ENCODE peak calls at places on chromosome 14, in four cellular contexts. R, E, A and V are unnamed samples.

GRCh38 chr14:48052973-48053372 is 377.6 kb upstream of the MDGA2 start:
- DNase-seq in E (no peak), R (no peak), A (no peak), V (no peak)

GRCh38 chr14:66509874-66510273 is 1.9 kb downstream of the GPHN start:
- DNase-seq in R (no peak), E (no peak), A (no peak), V (no peak)

GRCh38 chr14:61668267-61668666 is 27.0 kb upstream of the HIF1A start:
- DNase-seq in E (no peak), A (no peak), R (no peak), V (no peak)

GRCh38 chr14:89915114-89915878 is 39.2 kb downstream of the EFCAB11 start:
- DNase-seq in E (peak; percentile 65), R (peak; percentile 87), A (peak; percentile 67), V (peak; percentile 23)

GRCh38 chr14:68607852-68608232 is 185.0 kb downstream of the ZFP36L1 start:
- DNase-seq in R (peak; percentile 80), E (no peak), A (no peak), V (no peak)

GRCh38 chr14:75553157-75553556 is 25.3 kb upstream of the FLVCR2 start:
- DNase-seq in R (no peak), E (no peak), A (no peak), V (no peak)

GRCh38 chr14:106875503-106875902 is 1349.1 kb downstream of the TMEM121 start:
- DNase-seq in E (no peak), R (no peak), A (peak; percentile 56), V (peak; percentile 26)

GRCh38 chr14:23066855-23067744 is 9.8 kb upstream of the CDH24 start:
- DNase-seq in R (no peak), A (no peak), E (no peak), V (no peak)

GRCh38 chr14:65173973-65174693 is 71.8 kb upstream of the MAX start:
- DNase-seq in R (no peak), E (no peak), A (no peak), V (no peak)

GRCh38 chr14:20811994-20812393 is 9.3 kb upstream of the RNASE1 start:
- DNase-seq in R (no peak), A (no peak), E (no peak), V (peak; percentile 20)

GRCh38 chr14:71416392-71416791 is 509.1 kb downstream of the PCNX1 start:
- DNase-seq in R (no peak), A (no peak), E (no peak), V (no peak)

GRCh38 chr14:26872930-26873470 is 275.2 kb upstream of the NOVA1 start:
- DNase-seq in E (no peak), A (no peak), R (peak; percentile 77), V (no peak)

GRCh38 chr14:90828642-90829487 is 12.6 kb upstream of the TTC7B start:
- DNase-seq in E (no peak), R (no peak), A (no peak), V (no peak)